ENCODE peak calls at places on chromosome 4, in eight cellular contexts. I is PC-3; Q is glutamatergic neuron; U is Kasumi-1; L is osteocyte; D is neural crest cell; S is stimulated activated CD4-positive, alpha-beta T cell treated with anti-CD3 and anti-CD28 coated beads, TNF-alpha, amount 100 ng/mL, for 1 hour; V is ELR. M is an unnamed sample.
A peak's percentile ranks its signal among the peaks of the same experiment; 100 is the strongest.

GRCh38 chr4:11338990-11339782 is 89.5 kb downstream of the HS3ST1 start:
- DNase-seq in I (no peak), Q (no peak), U (no peak), L (no peak), D (no peak), S (no peak), V (no peak), M (no peak)

GRCh38 chr4:13484749-13485345 is 707 bp upstream of the RAB28 start:
- DNase-seq in I (peak; percentile 16), Q (no peak), U (peak; percentile 78), L (no peak), D (no peak), S (no peak), V (peak; percentile 57), M (no peak)

GRCh38 chr4:14445882-14446281 is 556.4 kb upstream of the CPEB2 start:
- DNase-seq in I (peak; percentile 44), Q (no peak), U (no peak), L (no peak), D (no peak), S (no peak), V (peak; percentile 11), M (no peak)

GRCh38 chr4:128782076-128782715 is 27.3 kb upstream of the JADE1 start:
- DNase-seq in I (peak; percentile 33), Q (no peak), U (no peak), L (no peak), D (no peak), S (peak; percentile 28), V (no peak), M (peak; percentile 40)

GRCh38 chr4:22339491-22339890 is 176.4 kb downstream of the ADGRA3 start:
- DNase-seq in I (no peak), Q (no peak), U (no peak), L (no peak), D (no peak), S (no peak), V (no peak), M (no peak)

GRCh38 chr4:6032249-6033244 is 14.3 kb upstream of the C4orf50 start:
- DNase-seq in I (no peak), Q (no peak), U (no peak), L (no peak), D (no peak), S (no peak), V (no peak), M (no peak)

GRCh38 chr4:114132830-114133229 is 153.4 kb upstream of the ARSJ start:
- DNase-seq in I (peak; percentile 20), Q (no peak), U (peak; percentile 41), L (no peak), D (no peak), S (no peak), V (peak; percentile 46), M (no peak)

GRCh38 chr4:94455081-94455480 is 3.3 kb downstream of the PDLIM5 start:
- DNase-seq in I (peak; percentile 77), Q (no peak), U (no peak), L (no peak), D (no peak), S (no peak), V (peak; percentile 78), M (no peak)

GRCh38 chr4:81595798-81596610 is 124.3 kb upstream of the RASGEF1B start:
- DNase-seq in I (no peak), Q (no peak), U (no peak), L (no peak), D (no peak), S (no peak), V (no peak), M (no peak)

GRCh38 chr4:185210102-185210981 is 944 bp downstream of the SNX25 start:
- DNase-seq in I (peak; percentile 31), Q (peak; percentile 66), U (peak; percentile 19), L (no peak), D (peak; percentile 36), S (no peak), V (peak; percentile 63), M (peak; percentile 19)

GRCh38 chr4:183111452-183111885 is 12.4 kb downstream of the WWC2 start:
- DNase-seq in I (no peak), Q (no peak), U (no peak), L (no peak), D (no peak), S (no peak), V (no peak), M (no peak)

GRCh38 chr4:6021831-6022606 is 3.8 kb upstream of the C4orf50 start:
- DNase-seq in I (no peak), Q (no peak), U (no peak), L (no peak), D (no peak), S (no peak), V (no peak), M (no peak)

M was measured in central memory CD8-positive, alpha-beta T cell.